ENCODE peak calls at places on chromosomes 12 and 14, in seven cellular contexts. A, U, L, Z, R, K and P are unnamed samples.

GRCh38 chr12:95836630-95837239 is 22.0 kb upstream of the SNRPF start:
- DNase-seq in A (no peak), U (peak), L (no peak), Z (peak), R (no peak), K (no peak), P (no peak)

GRCh38 chr12:123948401-123949117 is 24.1 kb downstream of the CCDC92 start:
- DNase-seq in A (no peak), U (no peak), L (no peak), Z (no peak), R (peak), K (no peak), P (no peak)

GRCh38 chr12:130765186-130765659 is 49.1 kb upstream of the RIMBP2 start:
- DNase-seq in A (no peak), U (peak), L (no peak), Z (no peak), R (no peak), K (no peak), P (no peak)

GRCh38 chr14:27605298-27605697 is 1007.5 kb upstream of the NOVA1 start:
- DNase-seq in A (no peak), U (no peak), L (no peak), Z (no peak), R (no peak), K (no peak), P (no peak)

GRCh38 chr12:123121670-123122069 is 29.2 kb downstream of the PITPNM2 start:
- DNase-seq in A (no peak), U (no peak), L (no peak), Z (no peak), R (no peak), K (peak), P (no peak)

GRCh38 chr12:4506870-4507269 is 31.8 kb upstream of the RAD51AP1 start:
- DNase-seq in A (peak), U (peak), L (no peak), Z (no peak), R (no peak), K (no peak), P (no peak)

GRCh38 chr14:41201721-41202120 is 405.0 kb upstream of the LRFN5 start:
- DNase-seq in A (no peak), U (no peak), L (no peak), Z (no peak), R (no peak), K (no peak), P (no peak)

GRCh38 chr12:11815397-11815796 is 165.9 kb downstream of the ETV6 start:
- DNase-seq in A (no peak), U (no peak), L (no peak), Z (no peak), R (no peak), K (no peak), P (no peak)

GRCh38 chr14:58861546-58861945 is 223.8 kb downstream of the DACT1 start:
- DNase-seq in A (no peak), U (no peak), L (no peak), Z (no peak), R (no peak), K (no peak), P (no peak)

GRCh38 chr12:76762556-76762955 is 1.4 kb upstream of the ZDHHC17 start:
- DNase-seq in A (no peak), U (peak), L (no peak), Z (no peak), R (peak), K (no peak), P (no peak)

GRCh38 chr12:19971396-19971802 is 396.9 kb upstream of the PDE3A start:
- DNase-seq in A (no peak), U (peak), L (no peak), Z (no peak), R (peak), K (no peak), P (no peak)

GRCh38 chr14:62062645-62063044 is 300.4 kb downstream of the SNAPC1 start:
- DNase-seq in A (no peak), U (no peak), L (no peak), Z (no peak), R (no peak), K (no peak), P (no peak)

GRCh38 chr12:99111600-99111999 is 466.5 kb downstream of the APAF1 start:
- DNase-seq in A (no peak), U (no peak), L (no peak), Z (no peak), R (no peak), K (no peak), P (no peak)

GRCh38 chr12:52029686-52030085 is 21.6 kb upstream of the NR4A1 start:
- DNase-seq in A (no peak), U (peak), L (no peak), Z (no peak), R (peak), K (no peak), P (no peak)

GRCh38 chr12:102876883-102877282 is 40.2 kb downstream of the PAH start:
- DNase-seq in A (no peak), U (no peak), L (no peak), Z (no peak), R (peak), K (no peak), P (no peak)

GRCh38 chr14:74502236-74503019 is 8.9 kb downstream of the ISCA2 start:
- DNase-seq in A (no peak), U (peak), L (no peak), Z (no peak), R (peak), K (no peak), P (peak)